ENCODE peak calls at places on chromosomes 12 and 14, in ten cellular contexts. X is heart right ventricle, F is fibroblast of pulmonary artery, N is PC-9, W is astrocyte of the cerebellum, C is AG04450, S is WTC11, H is uterus, G is neural progenitor cell, E is HepG2. R is an unnamed sample.
A peak's percentile ranks its signal among the peaks of the same experiment; 100 is the strongest.

GRCh38 chr14:37546621-37547447 is 48.2 kb downstream of the FOXA1 start:
- DNase-seq in S (no peak), F (no peak), X (no peak), E (peak; percentile 100), H (no peak), C (no peak), G (no peak), N (no peak), W (no peak), R (no peak)

GRCh38 chr14:52271538-52271937 is 4.0 kb downstream of the PTGDR start:
- DNase-seq in E (no peak), G (no peak), N (no peak), W (no peak), F (no peak), S (no peak), X (no peak), H (no peak), C (no peak), R (no peak)

GRCh38 chr14:94380225-94381148 is 7.9 kb downstream of the SERPINA1 start:
- DNase-seq in N (no peak), X (no peak), H (no peak), S (no peak), G (no peak), E (no peak), C (no peak), W (no peak), F (no peak), R (no peak)

GRCh38 chr12:67452119-67452805 is 183.1 kb downstream of the CAND1 start:
- DNase-seq in C (no peak), S (no peak), G (no peak), E (no peak), H (no peak), W (no peak), X (no peak), N (no peak), F (no peak), R (peak; percentile 13)

GRCh38 chr12:44771485-44771884 is 104.6 kb downstream of the NELL2 start:
- DNase-seq in C (no peak), H (no peak), E (no peak), N (no peak), X (no peak), W (no peak), G (no peak), S (no peak), F (no peak), R (no peak)

GRCh38 chr12:113366827-113367226 is 8.4 kb downstream of the PLBD2 start:
- DNase-seq in G (no peak), N (no peak), H (no peak), W (no peak), F (no peak), X (peak; percentile 23), E (no peak), C (no peak), S (no peak), R (no peak)

GRCh38 chr12:93742086-93742934 is 65.1 kb downstream of the CRADD start:
- DNase-seq in W (peak; percentile 41), H (peak; percentile 87), S (peak; percentile 69), C (peak; percentile 10), F (peak; percentile 71), X (peak; percentile 80), E (peak; percentile 55), G (peak; percentile 79), N (peak; percentile 72), R (peak; percentile 82)

GRCh38 chr12:125395583-125396215 is 330.5 kb downstream of the AACS start:
- DNase-seq in F (no peak), H (no peak), G (no peak), N (no peak), X (no peak), C (no peak), S (no peak), W (no peak), E (no peak), R (no peak)

GRCh38 chr14:92846162-92846897 is 52.2 kb downstream of the GOLGA5 start:
- DNase-seq in F (peak; percentile 82), C (no peak), W (no peak), H (no peak), S (no peak), G (no peak), N (no peak), X (no peak), E (no peak), R (peak; percentile 69)

GRCh38 chr12:115660211-115660805 is 617.2 kb downstream of the MED13L start:
- DNase-seq in C (no peak), F (peak; percentile 58), E (no peak), S (no peak), H (peak; percentile 32), G (no peak), W (no peak), N (no peak), X (peak; percentile 73), R (no peak)

GRCh38 chr12:5242440-5242839 is 189.5 kb upstream of the NTF3 start:
- DNase-seq in X (no peak), W (no peak), E (no peak), C (no peak), S (no peak), N (no peak), G (no peak), F (no peak), H (no peak), R (no peak)

GRCh38 chr12:93390025-93390424 is 12.3 kb downstream of the NUDT4 start:
- DNase-seq in E (no peak), C (no peak), G (no peak), H (no peak), W (no peak), X (no peak), N (no peak), F (no peak), S (no peak), R (no peak)

GRCh38 chr14:20606190-20606901 is 15.2 kb upstream of the RNASE12 start:
- DNase-seq in E (peak; percentile 79), S (peak; percentile 67), X (peak; percentile 27), F (peak; percentile 70), G (peak; percentile 78), W (no peak), H (no peak), C (no peak), N (peak; percentile 21), R (no peak)

GRCh38 chr14:24171422-24172260 is at the start of gene REC8:
- DNase-seq in W (peak; percentile 89), H (peak; percentile 81), N (no peak), S (peak; percentile 99), E (no peak), C (no peak), X (peak; percentile 74), G (peak; percentile 99), F (peak; percentile 72), R (peak; percentile 98)

GRCh38 chr14:92729632-92730358 is 18.6 kb downstream of the LGMN start:
- DNase-seq in X (no peak), F (peak; percentile 80), G (no peak), W (peak; percentile 91), C (peak; percentile 89), E (no peak), S (no peak), N (no peak), H (no peak), R (peak; percentile 43)

GRCh38 chr14:36383674-36384421 is 63.4 kb upstream of the MBIP start:
- DNase-seq in C (no peak), N (peak; percentile 2), E (no peak), W (no peak), F (no peak), X (peak; percentile 71), H (no peak), S (no peak), G (no peak), R (no peak)

GRCh38 chr12:15592934-15593333 is 196.3 kb downstream of the EPS8 start:
- DNase-seq in E (peak; percentile 51), G (no peak), W (no peak), F (peak; percentile 47), N (no peak), S (no peak), H (no peak), C (no peak), X (no peak), R (no peak)
- TF ChIP-seq CTCF in E (peak; percentile 67), G (no peak), W (peak; percentile 44), F (peak; percentile 35), N (no peak), S (no peak), H (no peak), C (peak; percentile 32), X (no peak), R (no peak)

GRCh38 chr12:88111074-88111652 is 30.7 kb downstream of the CEP290 start:
- DNase-seq in S (no peak), W (peak; percentile 44), X (no peak), E (peak; percentile 24), H (no peak), C (no peak), F (peak; percentile 74), G (peak; percentile 8), N (no peak), R (peak; percentile 33)
- TF ChIP-seq CTCF in S (no peak), W (peak; percentile 6), X (peak; percentile 61), E (peak; percentile 46), H (peak; percentile 40), C (peak; percentile 38), F (peak; percentile 42), G (peak; percentile 57), N (peak; percentile 72), R (peak; percentile 38)

DNA sequence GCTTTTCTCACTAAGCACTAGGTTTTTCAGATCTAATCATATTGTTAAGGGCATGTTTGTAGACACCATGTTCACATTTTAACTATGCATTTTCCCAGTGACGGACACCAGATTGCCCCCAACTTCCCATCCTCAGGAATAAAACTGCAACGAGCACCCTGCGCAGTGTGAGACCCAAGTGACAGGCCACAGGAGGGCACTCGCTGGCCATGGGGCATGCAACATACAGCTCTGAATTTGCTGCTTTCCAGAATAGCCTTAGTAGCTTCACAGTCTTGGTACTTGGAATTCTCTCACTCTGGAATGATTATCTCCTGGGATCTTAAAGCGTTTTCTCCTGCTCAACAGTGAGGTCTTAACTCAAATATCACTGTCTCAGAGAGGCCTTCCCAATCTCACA is 983 bp upstream of the DDX47 start:
- DNase-seq in C (no peak), G (no peak), X (no peak), W (no peak), E (no peak), H (no peak), N (peak; percentile 75), F (no peak), S (no peak), R (no peak)
- TF ChIP-seq CTCF in C (no peak), G (no peak), X (no peak), W (no peak), E (peak; percentile 48), H (no peak), N (peak; percentile 70), F (no peak), S (no peak), R (no peak)

DNA sequence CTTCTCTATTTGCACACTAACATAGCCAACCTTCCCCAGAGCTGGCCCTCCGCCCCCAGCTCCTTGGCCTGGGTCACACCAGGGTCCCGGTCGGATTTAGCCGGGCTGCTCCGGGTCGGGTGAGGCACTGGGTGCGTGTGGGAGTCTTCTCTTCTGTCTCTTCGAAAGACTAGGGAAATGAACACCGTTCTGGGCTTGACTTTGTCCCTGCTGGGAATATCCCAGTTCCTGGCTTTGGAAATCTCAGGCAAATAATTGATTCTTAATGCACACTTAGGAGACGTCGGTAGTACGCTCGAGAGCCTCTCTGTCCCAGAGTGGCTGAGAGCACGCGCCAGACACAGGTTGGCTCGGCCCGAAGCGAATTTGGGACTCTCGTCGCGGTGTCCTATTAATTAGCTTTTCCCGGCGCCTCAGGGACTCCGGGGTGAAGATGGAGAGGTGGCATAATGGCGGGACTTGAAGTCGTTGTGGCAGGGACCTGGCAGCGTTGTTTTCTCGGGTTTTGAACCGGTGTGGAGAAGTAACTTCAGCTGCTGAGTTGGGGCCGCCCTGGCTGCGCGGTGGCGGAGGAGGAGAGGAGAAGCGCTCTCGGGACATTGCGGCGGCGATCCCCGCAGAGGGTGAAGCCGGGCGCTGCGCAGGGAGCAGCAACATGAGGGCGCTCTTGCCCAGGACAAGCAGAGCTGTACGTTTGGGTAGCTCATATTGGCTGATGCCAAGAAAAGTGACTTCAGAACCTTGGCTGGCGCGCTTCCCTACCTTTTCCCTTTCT is 7.5 kb downstream of the FOXG1 start:
- DNase-seq in G (peak; percentile 92), N (no peak), H (no peak), F (peak; percentile 64), E (no peak), C (no peak), S (peak; percentile 86), W (peak; percentile 74), X (no peak), R (no peak)
- TF ChIP-seq CTCF in G (peak; percentile 80), N (no peak), H (no peak), F (peak; percentile 56), E (peak; percentile 16), C (peak; percentile 41), S (peak; percentile 44), W (peak; percentile 76), X (no peak), R (peak; percentile 70)